ENCODE peak calls at places on chromosomes 5 and 9, in five cellular contexts. T, Q, C, X and P are unnamed samples.

GRCh38 chr9:127664678-127665507 is 41.9 kb upstream of the CFAP157 start:
- DNase-seq in C (no peak), X (no peak), T (no peak), Q (no peak), P (no peak)

GRCh38 chr9:129654641-129655040 is 10.8 kb upstream of the PRRX2 start:
- DNase-seq in T (no peak), Q (no peak), X (no peak), C (no peak), P (no peak)

GRCh38 chr9:105957830-105958229 is 263.5 kb downstream of the TMEM38B start:
- DNase-seq in Q (no peak), C (no peak), X (no peak), T (no peak), P (no peak)

GRCh38 chr9:95381243-95381642 is 63.7 kb upstream of the FANCC start:
- DNase-seq in T (no peak), C (no peak), X (no peak), Q (no peak), P (no peak)

GRCh38 chr5:146291421-146292074 is 47.1 kb upstream of the POU4F3 start:
- DNase-seq in T (no peak), X (no peak), C (peak; percentile 16), Q (peak; percentile 23), P (no peak)

GRCh38 chr5:91306497-91306896 is 76.6 kb downstream of the ARRDC3 start:
- DNase-seq in T (no peak), Q (no peak), C (no peak), X (no peak), P (no peak)

GRCh38 chr9:99588747-99589146 is 232.9 kb upstream of the NR4A3 start:
- DNase-seq in C (no peak), T (no peak), X (no peak), Q (no peak), P (peak; percentile 8)

GRCh38 chr5:129698661-129699060 is 49.2 kb upstream of the MINAR2 start:
- DNase-seq in T (no peak), C (no peak), Q (no peak), X (no peak), P (no peak)

GRCh38 chr5:169408735-169409134 is 107.8 kb upstream of the SLIT3 start:
- DNase-seq in C (no peak), T (no peak), Q (no peak), X (no peak), P (no peak)

GRCh38 chr5:74542477-74542876 is 98.1 kb downstream of the ENC1 start:
- DNase-seq in X (no peak), Q (no peak), T (no peak), C (no peak), P (no peak)

GRCh38 chr5:135007305-135007704 is 26.7 kb downstream of the PITX1 start:
- DNase-seq in C (no peak), Q (no peak), X (no peak), T (no peak), P (peak; percentile 82)

GRCh38 chr9:27184556-27185351 is 75.7 kb downstream of the TEK start:
- DNase-seq in Q (no peak), X (no peak), T (no peak), C (peak; percentile 19), P (peak; percentile 72)

GRCh38 chr9:115117999-115118470 is at the start of gene TNC:
- DNase-seq in C (peak; percentile 66), T (peak; percentile 79), Q (no peak), X (peak; percentile 85), P (no peak)

GRCh38 chr9:129336130-129336528 is 158.1 kb upstream of the IER5L start:
- DNase-seq in C (no peak), Q (no peak), T (no peak), X (no peak), P (no peak)

GRCh38 chr5:103519550-103519949 is 43.0 kb downstream of the NUDT12 start:
- DNase-seq in T (no peak), X (no peak), C (no peak), Q (no peak), P (no peak)

GRCh38 chr5:174617910-174618309 is 106.5 kb upstream of the MSX2 start:
- DNase-seq in X (no peak), T (no peak), Q (no peak), C (no peak), P (no peak)

GRCh38 chr5:80181618-80182211 is 74.1 kb downstream of the SERINC5 start:
- DNase-seq in T (no peak), X (peak; percentile 80), C (no peak), Q (peak; percentile 88), P (no peak)
- H3K27ac ChIP-seq in T (no peak overlapping the region), X (peak overlapping the region; percentile 17), C (no peak overlapping the region), Q (peak overlapping the region; percentile 71), P (no peak overlapping the region)

GRCh38 chr5:35921930-35922329 is 16.5 kb downstream of the CAPSL start:
- DNase-seq in C (no peak), Q (no peak), X (no peak), T (no peak), P (no peak)

GRCh38 chr5:35919191-35919590 is 19.2 kb downstream of the CAPSL start:
- DNase-seq in X (no peak), Q (no peak), C (no peak), T (peak; percentile 85), P (no peak)

GRCh38 chr5:35924122-35924949 is 14.1 kb downstream of the CAPSL start:
- DNase-seq in C (no peak), X (no peak), T (no peak), Q (no peak), P (no peak)

GRCh38 chr5:35922468-35922867 is 16.0 kb downstream of the CAPSL start:
- DNase-seq in T (no peak), C (no peak), X (no peak), Q (no peak), P (no peak)

GRCh38 chr5:35920890-35921289 is 17.5 kb downstream of the CAPSL start:
- DNase-seq in Q (no peak), X (no peak), T (no peak), C (no peak), P (no peak)
- TF ChIP-seq CTCF in Q (no peak), X (no peak), T (no peak), C (no peak), P (no peak)

GRCh38 chr9:96487030-96487396 is 37.0 kb downstream of the HABP4 start:
- DNase-seq in C (no peak), X (no peak), T (no peak), Q (no peak), P (no peak)

GRCh38 chr9:96486351-96487029 is 36.5 kb downstream of the HABP4 start:
- DNase-seq in C (peak; percentile 75), Q (no peak), T (peak; percentile 45), X (peak; percentile 85), P (no peak)

GRCh38 chr9:96490534-96491078 is 40.6 kb downstream of the HABP4 start:
- DNase-seq in T (no peak), X (no peak), Q (no peak), C (no peak), P (no peak)

GRCh38 chr9:96489482-96489979 is 39.6 kb downstream of the HABP4 start:
- DNase-seq in T (no peak), X (no peak), Q (no peak), C (no peak), P (no peak)

GRCh38 chr9:96487949-96488348 is 38.0 kb downstream of the HABP4 start:
- DNase-seq in C (peak; percentile 88), X (no peak), Q (no peak), T (no peak), P (no peak)
- H3K27ac ChIP-seq in C (peak overlapping the region; percentile 62), X (peak overlapping the region; percentile 49), Q (no peak overlapping the region), T (no peak overlapping the region), P (peak overlapping the region; percentile 82)

DNA sequence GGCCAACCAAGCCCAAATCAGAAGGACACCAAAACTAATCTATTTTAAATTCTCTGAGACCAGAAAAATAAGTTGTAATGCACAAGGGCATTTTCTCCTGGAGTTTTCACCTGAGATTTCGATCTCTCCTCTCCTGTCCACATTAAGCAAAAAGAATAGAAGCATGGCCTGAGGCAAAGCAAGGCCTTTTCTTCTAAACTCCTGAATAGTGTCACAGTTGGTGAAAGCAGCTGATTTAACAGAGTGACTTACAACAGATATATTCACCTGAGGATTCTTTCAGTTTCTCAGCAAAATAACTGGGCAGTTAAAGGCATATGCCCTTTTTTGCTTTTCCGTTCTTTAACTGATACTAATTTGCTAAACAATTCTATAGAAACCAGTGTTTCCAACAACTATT is 547.7 kb downstream of the EFNA5 start:
- DNase-seq in C (no peak), T (no peak), X (no peak), Q (no peak), P (no peak)
- TF ChIP-seq CTCF in C (no peak), T (no peak), X (no peak), Q (no peak), P (no peak)